ENCODE peak calls at places on chromosomes 7 and 10, in ten cellular contexts. T, X, Z, R, E, J, B, S, F and U are unnamed samples.

GRCh38 chr10:3350790-3351364 is 178.3 kb upstream of the PITRM1 start:
- DNase-seq in T (no peak), X (no peak), Z (no peak), R (no peak), E (no peak), J (no peak), B (no peak), S (no peak), F (no peak), U (no peak)

GRCh38 chr7:32073533-32073932 is 3.3 kb upstream of the PDE1C start:
- DNase-seq in T (no peak), X (no peak), Z (no peak), R (no peak), E (no peak), J (no peak), B (no peak), S (no peak), F (no peak), U (no peak)

GRCh38 chr7:92769361-92769633 is 67.1 kb downstream of the CDK6 start:
- DNase-seq in T (no peak), X (no peak), Z (no peak), R (no peak), E (no peak), J (no peak), B (no peak), S (no peak), F (no peak), U (no peak)

GRCh38 chr10:27285093-27285492 is 44.5 kb upstream of the ACBD5 start:
- DNase-seq in T (peak), X (peak), Z (no peak), R (no peak), E (peak), J (peak), B (peak), S (peak), F (no peak), U (no peak)

GRCh38 chr10:49115796-49116508 is 630 bp upstream of the VSTM4 start:
- DNase-seq in T (no peak), X (no peak), Z (no peak), R (no peak), E (no peak), J (peak), B (no peak), S (no peak), F (no peak), U (peak)

GRCh38 chr7:30877010-30877740 is 34.5 kb upstream of the AQP1 start:
- DNase-seq in T (no peak), X (no peak), Z (no peak), R (no peak), E (peak), J (no peak), B (no peak), S (no peak), F (no peak), U (no peak)

GRCh38 chr10:95532536-95532935 is 28.6 kb downstream of the SORBS1 start:
- DNase-seq in T (peak), X (no peak), Z (no peak), R (no peak), E (no peak), J (no peak), B (no peak), S (no peak), F (no peak), U (no peak)

GRCh38 chr7:38057829-38058228 is 120.2 kb upstream of the STARD3NL start:
- DNase-seq in T (no peak), X (no peak), Z (no peak), R (no peak), E (no peak), J (no peak), B (no peak), S (no peak), F (no peak), U (no peak)

GRCh38 chr7:112398534-112398933 is 51.7 kb upstream of the IFRD1 start:
- DNase-seq in T (no peak), X (no peak), Z (no peak), R (no peak), E (no peak), J (peak), B (no peak), S (no peak), F (no peak), U (no peak)

GRCh38 chr10:1406976-1407945 is 330.1 kb downstream of the ADARB2 start:
- DNase-seq in T (no peak), X (no peak), Z (no peak), R (no peak), E (peak), J (no peak), B (no peak), S (no peak), F (no peak), U (peak)

GRCh38 chr10:106548832-106549231 is 615.7 kb downstream of the SORCS1 start:
- DNase-seq in T (no peak), X (no peak), Z (no peak), R (no peak), E (no peak), J (no peak), B (no peak), S (no peak), F (no peak), U (no peak)

GRCh38 chr7:111126987-111127386 is 36.1 kb downstream of the LRRN3 start:
- DNase-seq in T (peak), X (peak), Z (no peak), R (no peak), E (no peak), J (no peak), B (no peak), S (no peak), F (no peak), U (no peak)

GRCh38 chr7:6446977-6447588 is 671 bp downstream of the DAGLB start:
- DNase-seq in T (peak), X (peak), Z (peak), R (no peak), E (peak), J (peak), B (peak), S (peak), F (peak), U (peak)

GRCh38 chr10:31353574-31353973 is 34.6 kb downstream of the ZEB1 start:
- DNase-seq in T (peak), X (peak), Z (no peak), R (peak), E (no peak), J (peak), B (no peak), S (no peak), F (no peak), U (no peak)

GRCh38 chr10:103895458-103896186 is 22.4 kb downstream of the STN1 start:
- DNase-seq in T (peak), X (peak), Z (no peak), R (no peak), E (no peak), J (no peak), B (peak), S (no peak), F (no peak), U (no peak)

GRCh38 chr7:66050990-66051424 is 24.6 kb upstream of the ASL start:
- DNase-seq in T (peak), X (peak), Z (peak), R (no peak), E (no peak), J (no peak), B (peak), S (no peak), F (peak), U (no peak)

GRCh38 chr10:35126062-35126529 is 550 bp upstream of the CREM start:
- DNase-seq in T (no peak), X (no peak), Z (no peak), R (no peak), E (no peak), J (no peak), B (no peak), S (no peak), F (no peak), U (no peak)

GRCh38 chr7:128888756-128889095 is 21.8 kb downstream of the KCP start:
- DNase-seq in T (no peak), X (no peak), Z (no peak), R (no peak), E (no peak), J (no peak), B (no peak), S (no peak), F (no peak), U (no peak)

GRCh38 chr10:125231116-125231812 is 70.9 kb upstream of the CTBP2 start:
- DNase-seq in T (peak), X (peak), Z (no peak), R (no peak), E (peak), J (no peak), B (peak), S (no peak), F (no peak), U (peak)